ENCODE peak calls at places on chromosome 19, in six cellular contexts. V is pancreas, X is heart right ventricle, C is neural progenitor cell, Z is right cardiac atrium, I is tibial artery. N is an unnamed sample.

GRCh38 chr19:48806518-48806817 is 4.4 kb downstream of the BCAT2 start:
- DNase-seq in C (peak), I (no peak), Z (no peak), V (no peak), X (no peak), N (peak)

GRCh38 chr19:4375620-4376228 is 24.6 kb downstream of the SH3GL1 start:
- DNase-seq in I (peak), V (no peak), X (no peak), Z (peak), C (peak), N (peak)

GRCh38 chr19:51127755-51128154 is 3.0 kb downstream of the SIGLEC9 start:
- DNase-seq in C (no peak), I (peak), V (no peak), Z (peak), X (no peak), N (no peak)

GRCh38 chr19:46211201-46211881 is 18.2 kb upstream of the IGFL1 start:
- DNase-seq in V (no peak), X (no peak), I (no peak), C (peak), Z (peak), N (no peak)

GRCh38 chr19:41398603-41399002 is 985 bp downstream of the BCKDHA start:
- DNase-seq in Z (no peak), I (no peak), V (no peak), C (no peak), X (no peak), N (no peak)

GRCh38 chr19:53849237-53849676 is 18.4 kb upstream of the MYADM start:
- DNase-seq in C (no peak), Z (no peak), V (no peak), I (no peak), X (no peak), N (no peak)

GRCh38 chr19:14410054-14410774 is 8.9 kb downstream of the DDX39A start:
- DNase-seq in I (no peak), X (no peak), V (peak), Z (peak), C (no peak), N (no peak)

GRCh38 chr19:47512183-47512947 is 2.5 kb downstream of the NAPA start:
- DNase-seq in I (no peak), Z (no peak), V (no peak), C (no peak), X (no peak), N (no peak)

GRCh38 chr19:53980553-53981407 is 10.7 kb upstream of the CACNG6 start:
- DNase-seq in V (no peak), X (no peak), Z (no peak), C (peak), I (no peak), N (no peak)

GRCh38 chr19:5138606-5139594 is 170.0 kb downstream of the KDM4B start:
- DNase-seq in C (no peak), Z (peak), X (peak), V (peak), I (no peak), N (no peak)

GRCh38 chr19:31140717-31141116 is 208.5 kb downstream of the TSHZ3 start:
- DNase-seq in V (no peak), I (no peak), X (no peak), Z (no peak), C (no peak), N (no peak)

DNA sequence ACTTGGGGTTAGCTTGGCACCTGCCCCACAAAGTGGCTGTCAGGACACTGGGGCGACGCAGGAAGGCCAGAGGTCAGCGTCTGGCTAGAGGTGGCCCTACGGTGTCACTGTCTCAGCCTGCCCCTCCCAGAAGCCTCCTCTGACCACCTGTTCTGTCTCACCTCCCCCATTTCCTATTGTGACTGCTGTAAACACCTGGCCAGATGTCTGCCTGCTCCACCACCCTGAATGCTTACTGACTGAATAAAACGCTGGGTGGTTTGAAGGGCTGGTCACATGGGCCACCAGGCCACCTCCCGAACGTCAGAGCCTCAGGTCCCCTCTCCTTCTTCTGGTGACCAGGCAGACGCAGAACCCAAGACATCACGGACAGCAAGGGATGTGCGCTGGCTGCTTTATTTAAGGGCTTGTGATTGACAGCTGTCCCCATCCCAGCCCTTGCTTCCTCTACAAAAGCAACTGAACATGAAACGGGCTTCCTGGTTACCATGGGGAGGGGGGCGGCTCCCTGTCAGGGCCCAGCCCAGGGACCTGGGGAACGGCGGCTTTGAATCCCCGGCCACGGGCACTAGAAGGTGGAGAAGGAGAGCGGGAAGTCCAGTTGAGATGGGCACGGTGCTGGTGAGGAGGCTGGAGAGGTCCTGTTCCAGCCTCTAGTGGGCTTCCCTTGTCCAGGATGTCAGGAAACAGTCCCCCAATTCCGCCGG is 6.2 kb downstream of the ELOF1 start:
- DNase-seq in C (no peak), I (no peak), Z (no peak), X (no peak), V (no peak), N (no peak)
- H3K27ac ChIP-seq in C (no peak), I (peak), Z (no peak), X (no peak), V (no peak), N (no peak)

GRCh38 chr19:18021121-18021755 is 13.3 kb downstream of the ARRDC2 start:
- DNase-seq in V (peak), I (peak), X (peak), Z (peak), C (no peak), N (peak)
- H3K27ac ChIP-seq in V (peak), I (peak), X (peak), Z (peak), C (no peak), N (peak)

GRCh38 chr19:27780367-27781065 is 1432.4 kb downstream of the UQCRFS1 start:
- DNase-seq in C (no peak), I (no peak), Z (no peak), V (no peak), X (no peak), N (no peak)
- H3K27ac ChIP-seq in C (no peak), I (no peak), Z (no peak), V (no peak), X (peak), N (no peak)

GRCh38 chr19:13054605-13055212 is 47.9 kb downstream of the LYL1 start:
- DNase-seq in X (no peak), Z (peak), C (no peak), V (no peak), I (no peak), N (no peak)
- H3K27ac ChIP-seq in X (peak), Z (peak), C (no peak), V (peak), I (peak), N (peak)